ENCODE peak calls at places on chromosome 17, in eight cellular contexts. C is pancreas; I is GM23338; E is ELR; T is mucosa of descending colon; Y is amygdala; Z is transverse colon; D is stimulated activated CD8-positive, alpha-beta memory T cell treated with anti-CD3 and anti-CD28 coated beads, Interleukin-2, amount 100 ng/mL, for 48 hours. U is an unnamed sample.
A peak's percentile ranks its signal among the peaks of the same experiment; 100 is the strongest.

GRCh38 chr17:48929812-48930165 is 14.9 kb downstream of the SNF8 start:
- DNase-seq in Z (no peak), C (no peak), Y (no peak), D (no peak), I (no peak), T (no peak), E (no peak), U (no peak)

GRCh38 chr17:17947966-17948365 is 24.2 kb downstream of the TOM1L2 start:
- DNase-seq in D (no peak), C (no peak), T (no peak), E (peak; percentile 59), Y (no peak), I (no peak), Z (no peak), U (no peak)

GRCh38 chr17:43818966-43819365 is 14.0 kb downstream of the MPP3 start:
- DNase-seq in C (no peak), Z (no peak), D (no peak), Y (no peak), I (no peak), E (no peak), T (no peak), U (no peak)

GRCh38 chr17:19762515-19762961 is 14.4 kb upstream of the ALDH3A1 start:
- DNase-seq in C (peak; percentile 84), E (peak; percentile 49), T (peak; percentile 84), D (peak; percentile 36), Z (peak; percentile 60), Y (peak; percentile 80), I (peak; percentile 92), U (peak; percentile 37)

GRCh38 chr17:63774141-63774981 is at the start of gene DDX42:
- DNase-seq in I (peak; percentile 94), Y (peak; percentile 87), Z (peak; percentile 94), D (peak; percentile 85), T (peak; percentile 91), E (peak; percentile 77), C (peak; percentile 92), U (no peak)

GRCh38 chr17:20703781-20704180 is 124.3 kb downstream of the CDRT15L2 start:
- DNase-seq in E (no peak), C (no peak), I (no peak), Y (no peak), D (no peak), Z (no peak), T (no peak), U (no peak)

GRCh38 chr17:2867441-2868424 is 71.5 kb downstream of the RAP1GAP2 start:
- DNase-seq in C (no peak), Y (no peak), I (peak; percentile 90), E (peak; percentile 66), D (no peak), T (no peak), Z (no peak), U (no peak)

GRCh38 chr17:79927688-79928501 is 88.7 kb upstream of the CBX4 start:
- DNase-seq in D (no peak), I (no peak), Z (no peak), T (no peak), E (no peak), C (no peak), Y (no peak), U (no peak)

GRCh38 chr17:68480885-68481284 is 23.6 kb upstream of the WIPI1 start:
- DNase-seq in C (no peak), D (no peak), Z (no peak), E (no peak), I (no peak), T (no peak), Y (no peak), U (no peak)

GRCh38 chr17:72446525-72447250 is 325.9 kb downstream of the SOX9 start:
- DNase-seq in T (peak; percentile 90), D (no peak), Y (no peak), Z (peak; percentile 84), E (no peak), I (no peak), C (no peak), U (no peak)

GRCh38 chr17:49986396-49987289 is 8.4 kb downstream of the DLX3 start:
- DNase-seq in C (peak; percentile 28), Z (no peak), T (no peak), Y (no peak), I (no peak), D (no peak), E (no peak), U (no peak)

GRCh38 chr17:12918132-12918531 is 99.7 kb downstream of the ELAC2 start:
- DNase-seq in C (no peak), T (no peak), E (peak; percentile 75), D (no peak), I (no peak), Z (no peak), Y (peak; percentile 1), U (no peak)

GRCh38 chr17:46045639-46046038 is 46.6 kb downstream of the STH start:
- DNase-seq in Y (no peak), C (no peak), I (no peak), D (no peak), Z (no peak), T (no peak), E (peak; percentile 40), U (no peak)

GRCh38 chr17:1787301-1787902 is 25.5 kb downstream of the SERPINF1 start:
- DNase-seq in I (no peak), Z (peak; percentile 78), E (peak; percentile 97), Y (no peak), C (no peak), D (no peak), T (peak; percentile 63), U (no peak)

GRCh38 chr17:67993998-67994361 is 2.3 kb downstream of the C17orf58 start:
- DNase-seq in D (no peak), T (no peak), E (peak; percentile 37), I (peak; percentile 41), Y (no peak), Z (no peak), C (peak; percentile 67), U (no peak)

GRCh38 chr17:39926588-39927100 is 757 bp downstream of the ORMDL3 start:
- DNase-seq in E (peak; percentile 47), D (peak; percentile 42), Y (no peak), T (peak; percentile 38), Z (peak; percentile 60), C (peak; percentile 73), I (peak; percentile 78), U (no peak)

GRCh38 chr17:44170499-44171201 is at the start of gene ASB16:
- DNase-seq in T (no peak), C (peak; percentile 77), Y (no peak), E (no peak), Z (no peak), I (peak; percentile 53), D (no peak), U (no peak)